ENCODE peak calls at places on chromosome 1, in four cellular contexts. Q is HepG2, H is GM12878, A is K562. I is an unnamed sample. For H3K36me3, the result is how much of the 10 kb centered on the place peaks cover.

GRCh38 chr1:50841791-50842387 is 118.2 kb downstream of the FAF1 start:
- DNase-seq in Q (peak), H (no peak), A (no peak), I (no peak)

GRCh38 chr1:109351457-109351856 is 44.6 kb upstream of the MYBPHL start:
- DNase-seq in Q (no peak), H (no peak), A (no peak), I (no peak)

GRCh38 chr1:184189361-184189760 is 137.8 kb downstream of the TSEN15 start:
- DNase-seq in Q (no peak), H (no peak), A (no peak), I (peak)

GRCh38 chr1:170675825-170676224 is 11.9 kb downstream of the PRRX1 start:
- DNase-seq in Q (no peak), H (no peak), A (no peak), I (no peak)

GRCh38 chr1:7505871-7506676 is 265.0 kb upstream of the VAMP3 start:
- DNase-seq in Q (no peak), H (no peak), A (no peak), I (no peak)

GRCh38 chr1:226625832-226626576 is 77.4 kb downstream of the STUM start:
- DNase-seq in Q (no peak), H (no peak), A (no peak), I (no peak)

GRCh38 chr1:240831922-240832321 is 220.0 kb upstream of the GREM2 start:
- DNase-seq in Q (no peak), H (no peak), A (no peak), I (no peak)

GRCh38 chr1:53771648-53772047 is 32.7 kb upstream of the GLIS1 start:
- DNase-seq in Q (no peak), H (no peak), A (no peak), I (no peak)

GRCh38 chr1:18537386-18538306 is 56.9 kb downstream of the KLHDC7A start:
- DNase-seq in Q (no peak), H (no peak), A (no peak), I (no peak)

GRCh38 chr1:207938016-207938415 is 27.1 kb upstream of the CD34 start:
- DNase-seq in Q (peak), H (no peak), A (no peak), I (no peak)

DNA sequence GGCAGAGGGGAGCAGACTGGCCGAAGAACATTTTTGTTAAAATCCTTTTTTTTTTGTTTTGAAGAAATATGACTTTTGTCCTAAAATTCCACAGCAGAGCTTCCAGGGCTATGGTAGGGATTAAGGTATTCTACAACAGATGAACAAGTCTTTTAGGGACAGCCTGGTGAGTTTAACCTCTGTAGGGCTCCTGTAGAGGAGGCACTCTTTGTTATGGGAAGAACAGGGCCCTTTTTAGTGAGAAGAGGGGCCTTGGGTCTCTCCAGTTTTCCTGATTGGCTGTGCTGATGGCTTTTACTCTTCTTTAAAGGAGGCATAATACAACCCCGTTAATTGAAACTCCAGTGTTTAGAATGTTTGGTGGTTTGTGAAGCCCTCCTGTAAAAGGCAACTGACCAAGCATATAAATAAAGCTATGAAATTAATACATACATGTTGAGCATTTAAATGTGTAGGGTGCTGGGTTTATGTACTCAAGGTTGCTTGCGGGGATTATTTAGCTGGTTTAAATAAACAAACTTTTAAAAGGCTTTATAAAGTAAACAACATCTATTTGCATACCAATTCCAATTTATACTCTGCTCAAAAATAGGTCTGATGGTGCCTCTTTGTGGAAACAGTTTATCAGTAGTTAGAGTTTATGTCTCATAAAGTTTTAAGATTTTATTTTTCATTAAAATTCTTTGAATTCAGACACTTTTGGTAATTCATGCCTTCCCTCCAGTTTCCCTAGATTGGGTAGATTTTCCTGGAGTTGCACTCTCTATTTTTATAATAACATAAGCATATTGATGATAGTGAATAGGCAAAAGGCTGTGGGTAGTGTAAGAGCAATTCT is 46.5 kb downstream of the PBX1 start:
- DNase-seq in Q (no peak), H (no peak), A (no peak), I (no peak)
- TF ChIP-seq FOXM1 in Q (no peak), H (no peak), A (no peak), I (no peak)

DNA sequence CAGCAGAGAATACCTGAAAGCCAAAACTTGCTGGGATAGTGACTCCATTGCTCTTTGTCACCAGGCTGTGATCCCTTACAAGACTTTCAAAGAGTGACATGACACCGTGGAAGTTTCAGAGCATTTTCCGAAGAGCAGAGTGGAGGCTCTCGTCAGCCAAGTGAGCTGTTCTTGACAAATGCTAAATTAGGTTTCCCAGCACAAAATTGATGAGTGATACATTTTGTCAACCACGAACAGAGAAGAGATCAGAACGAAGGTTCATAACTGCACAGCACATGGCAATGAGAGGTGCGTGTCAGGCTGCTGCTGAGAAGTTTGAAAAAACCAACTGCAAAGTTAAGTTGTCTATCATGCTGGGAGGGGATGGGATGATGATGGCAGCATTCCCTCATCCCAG is 184.4 kb upstream of the C1orf174 start:
- DNase-seq in Q (no peak), H (no peak), A (no peak), I (no peak)
- H3K36me3 ChIP-seq in Q (under half), H (under half), A (under half), I (under half)

DNA sequence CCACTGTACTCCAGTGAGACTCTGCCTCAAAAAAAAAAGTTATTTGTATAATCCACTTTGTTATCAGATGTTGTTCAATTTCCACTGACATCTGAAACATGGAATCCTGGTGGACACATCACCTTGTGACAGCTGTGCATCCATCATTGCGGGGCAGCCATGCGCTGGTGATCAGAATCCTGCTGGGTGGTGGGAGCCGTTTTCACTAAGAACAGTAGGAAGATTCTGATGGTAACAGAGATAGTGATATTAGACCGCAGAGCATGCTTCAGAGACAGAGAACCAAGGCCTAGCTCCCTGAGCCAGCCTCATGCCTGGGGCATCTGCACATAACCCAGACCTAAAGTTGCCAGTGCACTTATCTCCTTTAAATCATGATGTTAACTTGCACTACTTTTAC is 3.1 kb upstream of the SPRR3 start:
- DNase-seq in Q (no peak), H (no peak), A (no peak), I (no peak)
- TF ChIP-seq FOXM1 in Q (no peak), H (no peak), A (no peak), I (no peak)

DNA sequence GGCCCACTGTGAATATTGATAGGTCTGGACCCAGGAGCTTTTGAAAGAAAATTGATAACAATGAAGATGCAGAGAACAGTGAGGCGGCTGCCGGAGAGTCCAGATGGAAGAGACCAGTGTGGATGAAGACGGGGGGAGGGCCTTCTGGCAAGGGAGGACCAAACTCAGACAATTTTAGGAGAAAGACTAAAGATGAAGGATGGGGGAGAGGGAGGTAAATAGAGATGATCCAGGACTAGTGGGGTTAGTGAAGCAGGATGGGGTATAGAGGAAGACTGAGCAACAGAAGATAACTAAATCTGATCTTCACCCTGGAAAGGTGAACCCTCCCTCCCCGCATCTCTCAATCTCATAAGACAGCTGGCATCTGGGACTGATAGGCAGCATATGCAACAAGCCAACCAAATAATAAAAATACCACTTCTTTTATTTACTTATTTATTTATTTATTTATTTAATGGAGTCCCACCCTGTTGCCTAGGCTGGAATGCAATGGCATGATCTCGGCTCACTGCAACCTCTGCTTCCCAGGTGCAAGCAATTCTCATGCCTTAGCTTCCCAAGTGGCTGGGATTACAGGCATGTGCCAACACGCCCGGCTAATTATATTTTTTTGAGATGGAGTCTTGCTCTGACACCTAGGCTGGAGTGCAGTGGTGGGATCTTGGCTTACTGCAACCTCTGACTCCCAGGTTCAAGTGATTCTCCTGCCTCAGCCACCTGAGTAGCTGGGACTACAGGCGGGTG is 10.5 kb downstream of the EIF3I start:
- DNase-seq in Q (no peak), H (no peak), A (no peak), I (no peak)
- H3K36me3 ChIP-seq in Q (under half), H (under half), A (under half), I (under half)

GRCh38 chr1:81801834-81802531 is 1.2 kb downstream of the ADGRL2 start:
- DNase-seq in Q (no peak), H (no peak), A (no peak), I (peak)
- TF ChIP-seq FOXM1 in Q (no peak), H (no peak), A (no peak), I (no peak)

GRCh38 chr1:88985692-88986091 is 6.7 kb downstream of the KYAT3 start:
- DNase-seq in Q (no peak), H (no peak), A (no peak), I (no peak)
- H3K36me3 ChIP-seq in Q (under half), H (under half), A (half or more), I (under half)

GRCh38 chr1:3019007-3019515 is 2.2 kb upstream of the ACTRT2 start:
- DNase-seq in Q (no peak), H (no peak), A (no peak), I (no peak)
- TF ChIP-seq FOXM1 in Q (no peak), H (no peak), A (no peak), I (no peak)

DNA sequence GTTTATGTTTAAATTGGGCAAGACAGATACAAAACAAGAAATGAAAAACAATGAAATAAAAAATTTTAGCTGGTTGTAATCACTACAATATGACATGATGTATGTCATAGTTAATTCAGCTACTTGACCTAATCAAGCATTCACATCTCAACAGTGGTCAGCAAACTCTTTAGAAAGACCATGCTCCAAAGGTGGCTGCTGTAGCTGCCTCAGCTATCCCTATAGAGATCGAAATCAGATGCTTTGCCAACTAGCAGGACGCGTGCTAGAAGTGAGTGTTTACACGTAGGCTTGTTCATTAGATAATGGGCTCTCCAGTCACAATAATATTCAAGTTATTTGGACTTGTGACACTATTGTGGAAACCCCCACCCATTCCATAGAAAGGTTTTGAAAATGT is 25.9 kb downstream of the RGS5 start:
- DNase-seq in Q (no peak), H (no peak), A (no peak), I (no peak)
- H3K36me3 ChIP-seq in Q (under half), H (under half), A (under half), I (under half)

GRCh38 chr1:171740987-171741871 is 636 bp downstream of the VAMP4 start:
- DNase-seq in Q (peak), H (peak), A (peak), I (peak)

GRCh38 chr1:171743014-171743870 is 1.4 kb upstream of the VAMP4 start:
- DNase-seq in Q (no peak), H (no peak), A (no peak), I (no peak)

GRCh38 chr1:171740356-171740863 is 1.5 kb downstream of the VAMP4 start:
- DNase-seq in Q (no peak), H (no peak), A (no peak), I (no peak)

GRCh38 chr1:171741872-171742576 is at the start of gene VAMP4:
- DNase-seq in Q (peak), H (peak), A (peak), I (peak)

DNA sequence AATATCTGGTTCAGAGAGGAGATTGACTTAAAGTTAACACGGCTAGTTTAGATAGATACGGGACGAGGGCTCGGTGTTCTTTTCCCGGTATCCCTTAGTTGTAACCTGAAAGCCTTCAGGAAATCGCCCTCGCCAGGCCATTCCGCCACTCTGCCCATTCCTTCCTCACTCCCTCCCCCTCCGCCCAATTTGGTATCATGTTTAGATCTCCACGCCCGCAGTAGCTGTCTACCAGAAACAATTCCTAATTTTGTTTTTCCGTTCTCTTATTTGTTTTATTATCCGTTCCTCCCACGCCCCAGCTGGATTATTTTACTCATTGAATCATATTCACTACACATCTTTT is 685 bp upstream of the VAMP4 start:
- DNase-seq in Q (no peak), H (no peak), A (peak), I (peak)
- TF ChIP-seq FOXM1 in Q (no peak), H (no peak), A (no peak), I (no peak)

GRCh38 chr1:38055965-38056364 is 9.4 kb upstream of the POU3F1 start:
- DNase-seq in Q (no peak), H (no peak), A (no peak), I (no peak)
- H3K36me3 ChIP-seq in Q (under half), H (under half), A (under half), I (under half)